ENCODE peak calls at places on chromosomes 12 and 14, in four cellular contexts. One of them, this sample, is unnamed.

GRCh38 chr12:108642269-108642870 is 8.7 kb upstream of the SELPLG start:
- DNase-seq in tibial artery: no peak
- DNase-seq in stomach: no peak
- DNase-seq in pancreas: no peak
- DNase-seq in this sample: no peak

GRCh38 chr14:50394713-50395112 is 2.0 kb downstream of the CDKL1 start:
- DNase-seq in stomach: no peak
- DNase-seq in tibial artery: no peak
- DNase-seq in pancreas: no peak
- DNase-seq in this sample: no peak

GRCh38 chr12:52197371-52198231 is 5.8 kb upstream of the KRT80 start:
- DNase-seq in tibial artery: peak; percentile 75
- DNase-seq in pancreas: peak; percentile 86
- DNase-seq in stomach: peak; percentile 57
- DNase-seq in this sample: peak; percentile 27

GRCh38 chr12:82672811-82673495 is 13.8 kb upstream of the TMTC2 start:
- DNase-seq in stomach: no peak
- DNase-seq in tibial artery: no peak
- DNase-seq in pancreas: no peak
- DNase-seq in this sample: no peak

GRCh38 chr12:29796823-29797263 is 13.1 kb upstream of the TMTC1 start:
- DNase-seq in stomach: no peak
- DNase-seq in pancreas: no peak
- DNase-seq in tibial artery: peak; percentile 56
- DNase-seq in this sample: peak; percentile 19

GRCh38 chr12:124497658-124498057 is 69.8 kb downstream of the NCOR2 start:
- DNase-seq in stomach: no peak
- DNase-seq in pancreas: peak; percentile 75
- DNase-seq in tibial artery: peak; percentile 75
- DNase-seq in this sample: peak; percentile 59

GRCh38 chr14:56487090-56487667 is 92.4 kb upstream of the TMEM260 start:
- DNase-seq in tibial artery: no peak
- DNase-seq in stomach: no peak
- DNase-seq in pancreas: no peak
- DNase-seq in this sample: no peak

GRCh38 chr12:29640589-29641345 is 143.0 kb downstream of the TMTC1 start:
- DNase-seq in tibial artery: no peak
- DNase-seq in stomach: no peak
- DNase-seq in pancreas: no peak
- DNase-seq in this sample: peak; percentile 83

GRCh38 chr14:57835751-57836150 is 30.1 kb downstream of the SLC35F4 start:
- DNase-seq in pancreas: no peak
- DNase-seq in stomach: no peak
- DNase-seq in tibial artery: no peak
- DNase-seq in this sample: no peak

GRCh38 chr12:24360907-24361306 is 411.4 kb upstream of the SOX5 start:
- DNase-seq in tibial artery: no peak
- DNase-seq in stomach: no peak
- DNase-seq in pancreas: no peak
- DNase-seq in this sample: no peak

GRCh38 chr12:113473942-113474341 is 2.3 kb upstream of the LHX5 start:
- DNase-seq in tibial artery: no peak
- DNase-seq in stomach: no peak
- DNase-seq in pancreas: no peak
- DNase-seq in this sample: no peak

GRCh38 chr12:51238510-51239334 is at the start of gene DAZAP2:
- DNase-seq in tibial artery: peak; percentile 94
- DNase-seq in pancreas: peak; percentile 98
- DNase-seq in stomach: peak; percentile 98
- DNase-seq in this sample: peak; percentile 98

GRCh38 chr12:47722136-47722834 is 3.0 kb downstream of the ENDOU start:
- DNase-seq in pancreas: no peak
- DNase-seq in tibial artery: no peak
- DNase-seq in stomach: no peak
- DNase-seq in this sample: no peak

GRCh38 chr14:35879654-35880249 is 53.6 kb downstream of the BRMS1L start:
- DNase-seq in tibial artery: no peak
- DNase-seq in pancreas: no peak
- DNase-seq in stomach: no peak
- DNase-seq in this sample: no peak

GRCh38 chr12:69392146-69392928 is 32.8 kb downstream of the YEATS4 start:
- DNase-seq in pancreas: no peak
- DNase-seq in tibial artery: no peak
- DNase-seq in stomach: no peak
- DNase-seq in this sample: no peak

GRCh38 chr12:26109343-26109841 is 15.4 kb downstream of the BHLHE41 start:
- DNase-seq in pancreas: no peak
- DNase-seq in stomach: no peak
- DNase-seq in tibial artery: peak; percentile 59
- DNase-seq in this sample: no peak

GRCh38 chr12:53176750-53177149 is 3.8 kb upstream of the ZNF740 start:
- DNase-seq in tibial artery: no peak
- DNase-seq in stomach: no peak
- DNase-seq in pancreas: no peak
- DNase-seq in this sample: no peak

GRCh38 chr12:26848156-26848825 is 15.3 kb upstream of the ITPR2 start:
- DNase-seq in stomach: no peak
- DNase-seq in tibial artery: no peak
- DNase-seq in pancreas: no peak
- DNase-seq in this sample: no peak

GRCh38 chr14:54108481-54109471 is 152.2 kb upstream of the BMP4 start:
- DNase-seq in tibial artery: no peak
- DNase-seq in pancreas: no peak
- DNase-seq in stomach: no peak
- DNase-seq in this sample: no peak

GRCh38 chr12:89770391-89770790 is 61.8 kb upstream of the ATP2B1 start:
- DNase-seq in tibial artery: no peak
- DNase-seq in stomach: no peak
- DNase-seq in pancreas: no peak
- DNase-seq in this sample: no peak

GRCh38 chr12:101839324-101840283 is 8.8 kb upstream of the GNPTAB start:
- DNase-seq in stomach: peak; percentile 77
- DNase-seq in tibial artery: peak; percentile 74
- DNase-seq in pancreas: peak; percentile 50
- DNase-seq in this sample: peak; percentile 81

GRCh38 chr12:6469092-6469491 is 1.4 kb downstream of the VAMP1 start:
- DNase-seq in tibial artery: no peak
- DNase-seq in pancreas: no peak
- DNase-seq in stomach: no peak
- DNase-seq in this sample: no peak
- H3K4me1 ChIP-seq in tibial artery: peaks cover 26% of the 10 kb centered on the region
- H3K4me1 ChIP-seq in pancreas: peaks cover 10% of the 10 kb centered on the region
- H3K4me1 ChIP-seq in stomach: peaks cover 64% of the 10 kb centered on the region
- H3K4me1 ChIP-seq in this sample: peaks cover 13% of the 10 kb centered on the region

GRCh38 chr14:101970830-101971400 is 6.5 kb downstream of the DYNC1H1 start:
- DNase-seq in stomach: no peak
- DNase-seq in tibial artery: no peak
- DNase-seq in pancreas: no peak
- DNase-seq in this sample: no peak

GRCh38 chr14:101973356-101973755 is 9.0 kb downstream of the DYNC1H1 start:
- DNase-seq in pancreas: no peak
- DNase-seq in tibial artery: no peak
- DNase-seq in stomach: no peak
- DNase-seq in this sample: no peak

GRCh38 chr14:101969480-101969879 is 5.1 kb downstream of the DYNC1H1 start:
- DNase-seq in pancreas: no peak
- DNase-seq in stomach: no peak
- DNase-seq in tibial artery: no peak
- DNase-seq in this sample: no peak

GRCh38 chr14:101975231-101975630 is 10.9 kb downstream of the DYNC1H1 start:
- DNase-seq in pancreas: no peak
- DNase-seq in tibial artery: no peak
- DNase-seq in stomach: no peak
- DNase-seq in this sample: no peak

GRCh38 chr14:101972126-101972785 is 7.9 kb downstream of the DYNC1H1 start:
- DNase-seq in tibial artery: peak; percentile 93
- DNase-seq in stomach: peak; percentile 76
- DNase-seq in pancreas: peak; percentile 67
- DNase-seq in this sample: peak; percentile 80
- H3K27ac ChIP-seq in tibial artery: peak overlapping the region; percentile 29
- H3K27ac ChIP-seq in stomach: no peak overlapping the region
- H3K27ac ChIP-seq in pancreas: peak overlapping the region; percentile 49
- H3K27ac ChIP-seq in this sample: no peak overlapping the region

GRCh38 chr12:121062391-121063045 is 23.5 kb upstream of the OASL start:
- DNase-seq in tibial artery: no peak
- DNase-seq in pancreas: no peak
- DNase-seq in stomach: no peak
- DNase-seq in this sample: no peak

GRCh38 chr12:121061831-121062230 is 22.8 kb upstream of the OASL start:
- DNase-seq in pancreas: no peak
- DNase-seq in tibial artery: no peak
- DNase-seq in stomach: no peak
- DNase-seq in this sample: no peak

GRCh38 chr12:121059031-121059898 is 20.2 kb upstream of the OASL start:
- DNase-seq in tibial artery: no peak
- DNase-seq in stomach: no peak
- DNase-seq in pancreas: no peak
- DNase-seq in this sample: no peak

GRCh38 chr12:121057794-121058193 is 18.7 kb upstream of the OASL start:
- DNase-seq in tibial artery: no peak
- DNase-seq in stomach: no peak
- DNase-seq in pancreas: no peak
- DNase-seq in this sample: no peak

DNA sequence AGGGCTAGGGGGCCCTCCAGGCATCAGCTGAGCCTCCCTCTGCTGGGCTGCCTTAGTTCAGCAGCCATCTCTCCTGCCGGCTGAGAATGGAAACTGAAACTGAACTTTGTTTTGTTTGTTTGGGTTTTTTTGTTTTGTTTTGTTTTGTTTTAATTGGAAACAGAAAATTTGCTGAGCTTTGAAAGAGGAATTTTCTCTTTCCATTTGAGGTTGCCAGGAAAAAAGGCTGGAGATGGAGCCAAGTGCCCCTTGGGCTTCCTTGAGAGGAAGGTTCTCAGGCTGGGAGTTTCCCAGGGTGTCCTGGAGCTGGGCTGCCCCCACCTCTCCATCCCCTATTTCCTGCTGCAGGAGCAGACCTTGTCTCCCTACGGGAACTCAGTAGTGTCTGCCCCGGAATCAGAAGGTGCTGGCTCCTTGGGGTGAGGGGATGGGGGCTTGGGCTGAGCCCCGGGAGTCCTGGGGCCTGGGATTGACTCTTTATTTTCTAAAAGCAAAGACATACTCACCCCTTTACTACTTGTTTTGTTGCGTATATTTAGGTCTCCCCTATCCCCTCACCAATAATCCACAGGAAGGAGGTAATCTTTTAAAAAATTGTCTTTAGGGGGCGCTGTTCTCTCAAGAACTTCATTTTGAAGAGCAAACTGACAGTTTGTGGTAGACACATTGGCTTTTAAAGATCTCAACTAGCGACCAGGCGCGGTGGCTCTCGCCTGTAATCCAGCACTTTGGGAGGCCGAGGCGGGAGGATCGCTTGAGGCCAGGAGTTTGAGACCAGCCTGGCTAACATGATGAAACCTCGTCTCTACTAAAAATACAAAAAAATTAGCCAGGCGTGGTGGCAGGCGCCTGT is 21.3 kb upstream of the OASL start:
- DNase-seq in stomach: peak; percentile 48
- DNase-seq in pancreas: no peak
- DNase-seq in tibial artery: no peak
- DNase-seq in this sample: peak; percentile 34
- H3K4me3 ChIP-seq in stomach: peak overlapping the region; percentile 30
- H3K4me3 ChIP-seq in pancreas: peak overlapping the region; percentile 25
- H3K4me3 ChIP-seq in tibial artery: peak overlapping the region; percentile 38
- H3K4me3 ChIP-seq in this sample: no peak overlapping the region

DNA sequence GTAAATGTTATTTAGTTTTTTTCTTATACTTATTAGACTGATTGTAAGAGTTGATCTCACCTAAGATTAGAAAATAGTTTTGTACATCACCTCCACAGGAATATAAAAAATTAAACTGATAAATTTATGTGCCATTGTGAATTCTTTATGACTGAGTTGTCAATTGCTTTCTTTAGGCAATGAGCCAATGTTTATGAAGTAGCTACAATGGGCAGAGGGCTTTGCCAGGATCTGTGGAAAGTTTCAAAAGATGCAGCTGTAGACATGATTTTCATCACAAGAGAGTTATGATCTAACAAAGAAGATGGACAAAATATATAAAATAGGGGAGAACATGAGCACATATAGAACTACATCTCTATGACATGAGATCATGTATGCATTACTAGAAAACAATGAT is 55.3 kb upstream of the E2F7 start:
- DNase-seq in stomach: no peak
- DNase-seq in tibial artery: no peak
- DNase-seq in pancreas: no peak
- DNase-seq in this sample: no peak
- H3K4me1 ChIP-seq in stomach: no peaks in the 10 kb centered on the region
- H3K4me1 ChIP-seq in tibial artery: no peaks in the 10 kb centered on the region
- H3K4me1 ChIP-seq in pancreas: no peaks in the 10 kb centered on the region
- H3K4me1 ChIP-seq in this sample: no peaks in the 10 kb centered on the region

DNA sequence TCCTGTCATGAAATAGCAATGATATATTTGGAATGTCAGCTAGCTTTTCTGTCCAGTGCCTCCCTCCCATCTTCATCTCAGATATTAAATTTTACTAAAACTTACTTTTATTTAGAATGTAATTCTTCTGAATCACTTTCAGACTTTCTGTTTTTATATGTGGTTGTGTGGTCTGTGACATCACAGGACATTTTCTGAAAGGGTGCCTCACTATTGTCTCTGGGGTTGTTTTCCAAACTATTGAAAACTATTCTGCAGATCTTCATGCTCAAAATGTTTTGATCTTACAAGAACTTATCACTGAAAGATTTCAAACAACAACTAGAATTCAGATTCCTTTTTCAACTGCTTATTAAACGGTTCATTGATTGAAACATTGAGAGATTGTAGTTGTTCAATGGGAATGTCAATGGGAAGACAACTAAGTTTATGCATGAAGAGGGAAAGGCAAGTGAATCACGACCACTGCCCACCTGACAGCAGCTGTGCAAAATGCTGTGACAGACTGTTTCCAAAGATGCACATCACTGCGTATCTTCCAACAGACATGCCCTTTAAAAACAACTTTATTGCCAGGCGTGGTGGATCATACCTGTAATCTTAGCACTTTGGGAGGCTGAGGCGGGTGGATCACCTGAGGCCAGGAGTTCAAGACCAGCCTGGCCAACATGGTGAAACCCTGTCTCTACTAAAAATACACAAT is 51.3 kb downstream of the KLRG1 start:
- DNase-seq in tibial artery: no peak
- DNase-seq in stomach: no peak
- DNase-seq in pancreas: no peak
- DNase-seq in this sample: no peak
- H3K27ac ChIP-seq in tibial artery: no peak overlapping the region
- H3K27ac ChIP-seq in stomach: no peak overlapping the region
- H3K27ac ChIP-seq in pancreas: no peak overlapping the region
- H3K27ac ChIP-seq in this sample: no peak overlapping the region